ENCODE peak calls at places on chromosomes 2 and 18, in six cellular contexts. P, X, V, H, M and I are unnamed samples.

GRCh38 chr2:45636013-45636412 is 15.5 kb upstream of the PRKCE start:
- DNase-seq in P (no peak), X (no peak), V (no peak), H (no peak), M (no peak), I (no peak)

GRCh38 chr2:11145350-11145749 is 9.9 kb upstream of the SLC66A3 start:
- DNase-seq in P (no peak), X (no peak), V (no peak), H (no peak), M (no peak), I (no peak)

GRCh38 chr2:240347373-240347940 is 88.0 kb upstream of the GPC1 start:
- DNase-seq in P (no peak), X (no peak), V (no peak), H (no peak), M (no peak), I (no peak)

GRCh38 chr18:74899554-74899953 is 301.9 kb downstream of the ZNF407 start:
- DNase-seq in P (no peak), X (no peak), V (no peak), H (no peak), M (no peak), I (no peak)

GRCh38 chr18:22883827-22884226 is 49.3 kb upstream of the RBBP8 start:
- DNase-seq in P (no peak), X (no peak), V (no peak), H (no peak), M (no peak), I (no peak)

GRCh38 chr2:160372585-160372984 is 121.0 kb downstream of the RBMS1 start:
- DNase-seq in P (no peak), X (peak), V (peak), H (no peak), M (no peak), I (no peak)

GRCh38 chr2:66489433-66489832 is 54.5 kb downstream of the MEIS1 start:
- DNase-seq in P (no peak), X (no peak), V (no peak), H (no peak), M (no peak), I (no peak)

GRCh38 chr2:208025037-208025813 is at the start of gene PLEKHM3:
- DNase-seq in P (peak), X (peak), V (peak), H (no peak), M (peak), I (peak)

GRCh38 chr2:185817991-185818390 is 79.4 kb downstream of the FSIP2 start:
- DNase-seq in P (no peak), X (no peak), V (no peak), H (no peak), M (no peak), I (no peak)

GRCh38 chr2:28152585-28153284 is 239.9 kb upstream of the FOSL2 start:
- DNase-seq in P (no peak), X (peak), V (no peak), H (no peak), M (no peak), I (no peak)

GRCh38 chr18:10736984-10737383 is 211.2 kb downstream of the NAPG start:
- DNase-seq in P (no peak), X (no peak), V (no peak), H (no peak), M (no peak), I (no peak)

GRCh38 chr2:106827178-106827577 is 58.8 kb downstream of the ST6GAL2 start:
- DNase-seq in P (no peak), X (no peak), V (no peak), H (no peak), M (no peak), I (no peak)

GRCh38 chr2:42878581-42878980 is 86.2 kb upstream of the HAAO start:
- DNase-seq in P (no peak), X (peak), V (no peak), H (no peak), M (no peak), I (no peak)

GRCh38 chr2:100999995-101000394 is 2.1 kb upstream of the RPL31 start:
- DNase-seq in P (no peak), X (no peak), V (no peak), H (no peak), M (no peak), I (no peak)

GRCh38 chr18:13716916-13717315 is 9.4 kb downstream of the FAM210A start:
- DNase-seq in P (no peak), X (peak), V (no peak), H (no peak), M (no peak), I (no peak)

GRCh38 chr2:130358420-130359350 is 2.8 kb downstream of the PTPN18 start:
- DNase-seq in P (no peak), X (no peak), V (no peak), H (no peak), M (no peak), I (no peak)

GRCh38 chr2:190412971-190413370 is 4.8 kb downstream of the MFSD6 start:
- DNase-seq in P (no peak), X (no peak), V (no peak), H (no peak), M (no peak), I (no peak)

GRCh38 chr2:28454016-28454930 is 41.6 kb upstream of the PLB1 start:
- DNase-seq in P (no peak), X (peak), V (no peak), H (no peak), M (peak), I (no peak)

GRCh38 chr2:45293182-45293581 is 283.9 kb upstream of the SIX2 start:
- DNase-seq in P (no peak), X (peak), V (no peak), H (no peak), M (no peak), I (no peak)

GRCh38 chr2:204274991-204275390 is 270.3 kb upstream of the PARD3B start:
- DNase-seq in P (no peak), X (no peak), V (no peak), H (no peak), M (no peak), I (no peak)

GRCh38 chr2:66582975-66583842 is 148.3 kb downstream of the MEIS1 start:
- DNase-seq in P (no peak), X (peak), V (no peak), H (no peak), M (no peak), I (peak)

GRCh38 chr2:226802573-226802972 is 3.0 kb upstream of the IRS1 start:
- DNase-seq in P (no peak), X (peak), V (peak), H (no peak), M (peak), I (no peak)

GRCh38 chr18:74517236-74517630 is 17.1 kb upstream of the CNDP1 start:
- DNase-seq in P (no peak), X (no peak), V (no peak), H (no peak), M (peak), I (no peak)

GRCh38 chr2:182818541-182819308 is 47.7 kb downstream of the FRZB start:
- DNase-seq in P (peak), X (no peak), V (peak), H (peak), M (no peak), I (peak)

GRCh38 chr2:49189512-49190225 is 35.4 kb upstream of the FSHR start:
- DNase-seq in P (no peak), X (no peak), V (peak), H (no peak), M (no peak), I (no peak)

GRCh38 chr2:146716591-146716990 is 1128.2 kb upstream of the ACVR2A start:
- DNase-seq in P (no peak), X (no peak), V (no peak), H (no peak), M (no peak), I (no peak)

GRCh38 chr2:146720170-146720569 is 1124.7 kb upstream of the ACVR2A start:
- DNase-seq in P (no peak), X (no peak), V (no peak), H (no peak), M (no peak), I (no peak)

GRCh38 chr2:146721486-146721885 is 1123.3 kb upstream of the ACVR2A start:
- DNase-seq in P (no peak), X (no peak), V (no peak), H (no peak), M (no peak), I (no peak)
- H2AFZ ChIP-seq in P (no peak), X (no peak), V (no peak), H (no peak), M (no peak), I (no peak)

DNA sequence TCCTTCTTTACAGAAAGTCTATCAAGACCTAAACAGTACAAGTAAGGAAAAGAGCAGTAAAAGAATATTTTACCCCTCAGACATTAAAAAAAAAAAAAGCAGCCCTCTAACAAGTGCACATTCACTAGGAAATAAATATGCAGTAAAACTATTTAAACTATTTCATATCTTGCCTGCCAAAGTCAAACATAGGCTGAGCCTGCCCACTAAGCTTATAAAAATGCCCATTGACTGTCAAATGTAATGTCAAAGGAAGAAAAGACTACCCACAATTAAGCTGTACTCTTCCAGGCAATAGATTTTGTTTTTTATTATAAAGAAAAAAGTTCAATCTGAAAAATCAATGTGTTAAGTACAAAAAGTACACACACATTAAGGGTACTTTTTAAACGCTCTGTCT is 11.8 kb downstream of the ALS2 start:
- DNase-seq in P (no peak), X (peak), V (no peak), H (no peak), M (no peak), I (no peak)
- H3K18ac ChIP-seq in P (no peak), X (no peak), V (no peak), H (no peak), M (no peak), I (no peak)

DNA sequence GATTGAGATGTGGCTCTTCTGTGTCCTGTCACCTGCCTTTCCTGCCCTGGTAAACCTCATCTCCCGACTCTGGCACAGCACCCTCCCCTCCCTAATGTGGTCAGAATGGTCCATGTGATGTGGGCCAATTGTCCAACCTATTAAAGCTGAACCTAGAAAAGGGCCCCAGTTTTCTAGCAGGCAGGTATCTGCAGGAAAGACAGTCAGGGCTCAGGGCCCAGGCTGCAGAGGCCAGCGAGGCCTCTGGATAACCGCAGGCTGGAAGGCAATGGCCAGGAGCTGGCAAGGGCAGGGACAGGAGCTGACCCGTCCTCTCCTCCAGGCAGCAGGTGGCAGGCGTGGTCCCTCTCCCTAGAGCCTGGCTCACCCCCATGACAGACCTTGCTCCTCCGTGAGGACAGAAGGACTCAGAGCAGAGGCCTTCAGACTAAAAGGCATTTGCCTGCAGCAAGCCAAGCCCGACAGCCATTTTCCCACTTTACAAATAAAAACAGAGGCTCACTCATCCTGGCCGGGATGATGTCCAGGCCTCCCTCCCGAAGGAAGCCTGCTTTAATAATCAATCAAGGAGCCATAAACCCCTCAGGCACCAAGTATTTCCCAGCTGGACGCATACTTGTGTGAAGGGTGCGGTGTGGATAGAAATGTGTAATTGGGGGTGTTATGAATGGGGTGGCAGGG is 107.1 kb downstream of the TWIST2 start:
- DNase-seq in P (no peak), X (peak), V (no peak), H (no peak), M (no peak), I (peak)
- H2AFZ ChIP-seq in P (no peak), X (peak), V (peak), H (no peak), M (no peak), I (no peak)

GRCh38 chr2:69166812-69167468 is 154.0 kb downstream of the ANTXR1 start:
- DNase-seq in P (no peak), X (no peak), V (no peak), H (no peak), M (peak), I (no peak)

GRCh38 chr2:69166465-69166811 is 153.5 kb downstream of the ANTXR1 start:
- DNase-seq in P (no peak), X (no peak), V (no peak), H (no peak), M (no peak), I (no peak)

GRCh38 chr2:69164379-69164778 is 151.4 kb downstream of the ANTXR1 start:
- DNase-seq in P (no peak), X (peak), V (peak), H (no peak), M (peak), I (no peak)

GRCh38 chr2:69163556-69163955 is 150.6 kb downstream of the ANTXR1 start:
- DNase-seq in P (no peak), X (no peak), V (no peak), H (no peak), M (peak), I (no peak)

GRCh38 chr2:69165079-69165478 is 152.1 kb downstream of the ANTXR1 start:
- DNase-seq in P (no peak), X (no peak), V (no peak), H (no peak), M (no peak), I (no peak)
- H3K18ac ChIP-seq in P (no peak), X (peak), V (peak), H (no peak), M (no peak), I (no peak)